ENCODE peak calls at places on chromosomes 4 and X, in four cellular contexts. A, I, Q and F are unnamed samples.

GRCh38 chrX:57821703-57822375 is 88.4 kb downstream of the ZXDA start:
- DNase-seq in A (peak), I (no peak), Q (peak), F (peak)

GRCh38 chr4:74682567-74683359 is 111.6 kb downstream of the BTC start:
- DNase-seq in A (no peak), I (no peak), Q (peak), F (no peak)

GRCh38 chr4:108941914-108942379 is 179.1 kb upstream of the ETNPPL start:
- DNase-seq in A (no peak), I (no peak), Q (no peak), F (no peak)

GRCh38 chr4:7026107-7026506 is 17.1 kb upstream of the TADA2B start:
- DNase-seq in A (no peak), I (no peak), Q (no peak), F (peak)

GRCh38 chr4:156536661-156537060 is 434.9 kb downstream of the PDGFC start:
- DNase-seq in A (no peak), I (no peak), Q (peak), F (no peak)

GRCh38 chrX:20063716-20064351 is 52.9 kb downstream of the MAP7D2 start:
- DNase-seq in A (peak), I (no peak), Q (no peak), F (no peak)

GRCh38 chrX:2679534-2680485 is 11.3 kb upstream of the CD99 start:
- DNase-seq in A (no peak), I (no peak), Q (peak), F (no peak)

GRCh38 chrX:124940536-124940935 is 379.1 kb upstream of the TEX13C start:
- DNase-seq in A (no peak), I (no peak), Q (no peak), F (no peak)

GRCh38 chr4:104494161-104494560 is 533 bp downstream of the CXXC4 start:
- DNase-seq in A (no peak), I (no peak), Q (no peak), F (no peak)

GRCh38 chr4:104493071-104493831 is 1.4 kb downstream of the CXXC4 start:
- DNase-seq in A (no peak), I (no peak), Q (no peak), F (no peak)

GRCh38 chr4:104491396-104491821 is 3.3 kb downstream of the CXXC4 start:
- DNase-seq in A (no peak), I (no peak), Q (peak), F (peak)

GRCh38 chr4:104491826-104492771 is 2.6 kb downstream of the CXXC4 start:
- DNase-seq in A (no peak), I (no peak), Q (peak), F (no peak)

DNA sequence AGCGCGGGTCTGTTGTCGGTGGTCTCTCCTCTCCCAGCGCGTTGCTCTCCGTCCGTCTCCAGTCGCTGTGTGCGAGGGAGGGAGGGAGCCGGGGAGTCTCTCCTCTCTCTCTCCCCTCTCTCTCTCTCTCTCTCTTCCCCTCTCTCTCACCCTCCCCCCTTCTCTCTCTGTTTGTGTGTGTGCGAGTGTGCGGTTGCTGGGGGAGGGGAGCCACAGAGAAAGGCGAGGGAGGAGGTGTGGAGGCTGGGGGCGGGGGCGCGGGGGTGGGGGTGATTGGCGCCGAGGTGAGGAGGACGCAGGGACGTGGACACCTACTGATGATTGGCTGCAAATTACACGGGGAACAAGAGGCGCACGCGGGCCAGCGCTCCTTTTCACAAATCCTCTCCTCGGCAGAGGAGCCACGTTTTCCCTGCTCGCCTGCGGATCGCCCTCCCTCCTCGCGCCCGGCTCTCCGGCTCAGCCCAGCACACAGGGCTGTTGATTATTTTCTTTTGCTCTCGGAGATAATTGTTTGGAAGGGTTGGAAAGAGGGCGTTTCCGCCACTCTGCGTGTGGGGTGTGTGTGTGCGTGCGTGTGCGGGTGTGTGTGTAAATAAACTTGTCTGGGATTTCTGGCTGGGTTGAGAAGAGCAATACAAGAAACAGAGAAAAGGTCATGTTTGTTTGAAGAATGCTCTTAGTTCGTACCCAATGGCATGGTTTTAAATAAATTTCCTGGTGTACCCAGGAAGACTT is at the start of gene CXXC4:
- DNase-seq in A (no peak), I (peak), Q (peak), F (peak)
- H3K27ac ChIP-seq in A (no peak), I (peak), Q (no peak), F (peak)

DNA sequence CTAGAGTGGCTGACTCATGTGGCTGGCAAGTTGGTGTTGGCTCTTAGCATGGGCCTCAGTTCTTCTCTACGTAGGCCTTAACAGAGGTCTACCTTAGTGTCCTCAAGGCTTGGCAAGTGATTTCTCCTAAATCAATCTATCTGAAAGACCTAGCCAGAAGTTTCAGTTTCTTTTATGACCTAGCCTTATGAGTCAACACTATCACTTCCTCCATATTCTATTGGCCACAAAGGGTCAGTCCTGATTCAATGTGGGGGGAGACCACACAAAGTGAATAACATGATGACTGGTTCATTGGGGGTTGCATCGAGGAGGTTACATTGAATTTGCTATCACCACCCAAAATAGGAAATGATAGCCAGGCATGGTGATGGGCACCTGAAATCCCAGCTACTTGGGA is 5.8 kb upstream of the NRK start:
- DNase-seq in A (no peak), I (no peak), Q (no peak), F (no peak)
- H3K27ac ChIP-seq in A (no peak), I (no peak), Q (no peak), F (no peak)

GRCh38 chr4:77095101-77095826 is 19.5 kb upstream of the CCNI start:
- DNase-seq in A (peak), I (peak), Q (peak), F (peak)

GRCh38 chr4:77089880-77090279 is 14.1 kb upstream of the CCNI start:
- DNase-seq in A (no peak), I (no peak), Q (no peak), F (no peak)

GRCh38 chr4:77092832-77093800 is 17.3 kb upstream of the CCNI start:
- DNase-seq in A (peak), I (no peak), Q (peak), F (no peak)
- H3K27ac ChIP-seq in A (no peak), I (no peak), Q (no peak), F (no peak)

GRCh38 chr4:5757091-5757490 is 46.1 kb downstream of the EVC start:
- DNase-seq in A (no peak), I (no peak), Q (no peak), F (no peak)
- H3K27ac ChIP-seq in A (no peak), I (no peak), Q (no peak), F (no peak)

DNA sequence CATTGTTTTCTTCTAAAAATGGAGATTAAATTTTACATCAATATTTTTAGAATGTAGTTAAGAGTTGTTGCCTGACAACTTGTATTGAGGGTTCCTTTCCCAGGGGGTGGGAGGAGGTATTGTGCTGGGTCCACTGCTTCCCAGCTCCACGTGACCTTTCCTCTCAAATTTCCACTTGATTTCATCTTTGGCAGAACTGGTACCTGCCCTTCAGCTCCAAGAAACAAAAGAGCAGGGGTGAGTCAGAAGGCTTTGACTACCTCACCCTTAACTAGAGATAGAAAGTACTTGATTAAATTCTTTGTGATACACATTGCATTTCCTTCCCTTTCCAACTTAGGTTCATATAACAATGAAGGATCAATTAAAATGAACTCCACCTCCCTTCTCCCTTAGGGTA is 19.7 kb downstream of the TRIM2 start:
- DNase-seq in A (no peak), I (no peak), Q (peak), F (no peak)
- H3K27ac ChIP-seq in A (no peak), I (peak), Q (peak), F (peak)

DNA sequence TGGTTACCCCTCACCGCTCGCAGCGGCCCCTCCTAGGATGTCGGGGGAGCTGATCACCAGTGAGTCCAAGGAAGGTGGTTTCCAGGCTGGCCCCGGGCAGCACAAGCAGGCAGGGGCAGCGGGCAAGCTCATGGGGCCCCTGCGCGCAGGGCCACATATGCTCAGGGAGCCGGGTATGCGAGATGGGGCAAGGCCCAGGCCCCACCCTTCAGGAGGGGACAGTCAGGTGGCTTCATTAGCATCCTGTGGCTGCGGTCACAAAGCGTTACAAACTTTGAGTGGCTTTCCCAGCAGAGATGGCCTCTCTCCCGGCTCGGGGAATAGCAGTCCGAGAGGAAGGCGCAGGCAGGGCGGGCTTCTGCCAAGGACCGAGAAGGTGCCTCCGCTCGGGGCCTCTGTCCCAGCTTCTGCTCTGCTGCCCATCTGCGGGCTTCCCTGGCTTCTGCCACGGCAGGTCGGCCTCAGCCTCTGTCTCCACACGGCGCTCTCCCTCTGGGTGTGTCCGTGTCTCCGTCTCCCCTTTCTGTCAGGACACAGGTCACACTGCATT is 13.5 kb downstream of the ABCD1 start:
- DNase-seq in A (no peak), I (no peak), Q (no peak), F (no peak)
- H3K27ac ChIP-seq in A (no peak), I (no peak), Q (no peak), F (no peak)